ENCODE peak calls at places on chromosomes 11 and 22, in five cellular contexts. H, Q, N, B and T are unnamed samples.

GRCh38 chr11:125433454-125434121 is 62.5 kb downstream of the FEZ1 start:
- DNase-seq in B (no peak), Q (peak), H (peak), N (peak), T (no peak)

GRCh38 chr11:23288001-23288783 is 427.9 kb upstream of the CCDC179 start:
- DNase-seq in N (no peak), B (no peak), H (peak), Q (no peak), T (no peak)

GRCh38 chr22:19943665-19944026 is 2.0 kb upstream of the TXNRD2 start:
- DNase-seq in Q (peak), N (no peak), B (no peak), H (peak), T (no peak)

GRCh38 chr11:97364047-97364446 is 974.2 kb downstream of the JRKL start:
- DNase-seq in Q (no peak), N (no peak), B (no peak), H (no peak), T (no peak)

GRCh38 chr11:85912414-85912813 is 57.2 kb downstream of the CCDC83 start:
- DNase-seq in Q (no peak), N (no peak), B (no peak), H (no peak), T (no peak)

GRCh38 chr11:9880657-9881056 is 216.8 kb downstream of the SWAP70 start:
- DNase-seq in Q (no peak), B (no peak), N (no peak), H (no peak), T (no peak)

GRCh38 chr11:109514313-109515018 is 92.5 kb downstream of the C11orf87 start:
- DNase-seq in N (no peak), H (no peak), Q (no peak), B (no peak), T (no peak)

GRCh38 chr11:31412946-31413345 is 43.3 kb downstream of the DNAJC24 start:
- DNase-seq in Q (no peak), B (no peak), H (peak), N (no peak), T (no peak)

GRCh38 chr22:43743929-43744643 is 68.0 kb downstream of the EFCAB6 start:
- DNase-seq in B (no peak), Q (no peak), N (no peak), H (no peak), T (no peak)

GRCh38 chr11:128407962-128408361 is 179.4 kb downstream of the ETS1 start:
- DNase-seq in H (peak), N (no peak), Q (no peak), B (no peak), T (no peak)

GRCh38 chr11:44309483-44310197 is at the start of gene ALX4:
- DNase-seq in Q (peak), N (no peak), B (no peak), H (peak), T (no peak)

GRCh38 chr22:22103078-22103593 is 120.5 kb upstream of the TOP3B start:
- DNase-seq in H (no peak), N (no peak), Q (peak), B (no peak), T (no peak)

GRCh38 chr11:112784323-112785073 is 176.7 kb upstream of the NCAM1 start:
- DNase-seq in H (peak), N (no peak), B (no peak), Q (no peak), T (no peak)

GRCh38 chr22:46738642-46738960 is 549 bp upstream of the CERK start:
- DNase-seq in Q (no peak), B (no peak), H (no peak), N (no peak), T (no peak)

GRCh38 chr11:118511576-118511975 is 15.7 kb upstream of the TTC36 start:
- DNase-seq in H (no peak), B (no peak), N (no peak), Q (no peak), T (no peak)

GRCh38 chr11:57493507-57494503 is 21.7 kb downstream of the SLC43A1 start:
- DNase-seq in N (peak), Q (peak), H (peak), B (peak), T (no peak)

GRCh38 chr11:9680028-9680427 is 16.2 kb downstream of the SWAP70 start:
- DNase-seq in Q (no peak), H (no peak), N (no peak), B (no peak), T (no peak)

GRCh38 chr22:25668437-25668836 is 73.6 kb upstream of the MYO18B start:
- DNase-seq in B (no peak), H (peak), Q (no peak), N (no peak), T (no peak)

GRCh38 chr11:1193326-1194230 is 29.3 kb upstream of the MUC5B start:
- DNase-seq in Q (no peak), H (no peak), N (no peak), B (no peak), T (no peak)

GRCh38 chr11:61052182-61052972 is 49.9 kb upstream of the CD5 start:
- DNase-seq in B (no peak), H (no peak), N (no peak), Q (no peak), T (no peak)

GRCh38 chr11:128116447-128117240 is 470.7 kb downstream of the ETS1 start:
- DNase-seq in N (no peak), B (no peak), H (peak), Q (no peak), T (no peak)

GRCh38 chr11:76610371-76610770 is 60.2 kb downstream of the LRRC32 start:
- DNase-seq in N (no peak), Q (no peak), H (no peak), B (no peak), T (no peak)

GRCh38 chr11:13276852-13277718 is 505 bp upstream of the BMAL1 start:
- DNase-seq in H (peak), Q (peak), B (peak), N (peak), T (peak)

GRCh38 chr11:68150029-68150428 is 28.8 kb upstream of the CHKA start:
- DNase-seq in Q (peak), H (peak), N (no peak), B (no peak), T (no peak)